ENCODE peak calls at places on chromosome 22, in four cellular contexts. I is tibial artery, A is GM23338, K is endothelial cell. P is an unnamed sample.

GRCh38 chr22:20751185-20751851 is 22.6 kb upstream of the SERPIND1 start:
- DNase-seq in I (no peak), A (peak), K (peak), P (no peak)

GRCh38 chr22:31122532-31123291 is at the start of gene INPP5J:
- DNase-seq in I (peak), A (peak), K (no peak), P (no peak)

GRCh38 chr22:36764641-36765040 is 11.3 kb downstream of the IFT27 start:
- DNase-seq in A (no peak), I (peak), K (no peak), P (no peak)

GRCh38 chr22:33014621-33015020 is 43.6 kb downstream of the SYN3 start:
- DNase-seq in A (no peak), K (no peak), I (no peak), P (no peak)

GRCh38 chr22:49999901-50000586 is 12.5 kb downstream of the IL17REL start:
- DNase-seq in A (peak), K (no peak), I (peak), P (no peak)

GRCh38 chr22:42915980-42916765 is 59.1 kb upstream of the ARFGAP3 start:
- DNase-seq in I (no peak), K (no peak), A (peak), P (no peak)

GRCh38 chr22:19612866-19613572 is 88.8 kb upstream of the CLDN5 start:
- DNase-seq in A (no peak), K (no peak), I (no peak), P (no peak)

GRCh38 chr22:19628038-19628776 is 86.1 kb upstream of the SEPTIN5 start:
- DNase-seq in A (no peak), K (no peak), I (no peak), P (no peak)

GRCh38 chr22:29722151-29722550 is 2.3 kb downstream of the CABP7 start:
- DNase-seq in K (no peak), I (no peak), A (no peak), P (no peak)

GRCh38 chr22:37686002-37686982 is at the start of gene NOL12:
- DNase-seq in K (peak), A (peak), I (peak), P (peak)

GRCh38 chr22:41364955-41365354 is 16.8 kb upstream of the TEF start:
- DNase-seq in K (no peak), I (no peak), A (no peak), P (no peak)

GRCh38 chr22:23054531-23055257 is 15.6 kb upstream of the GNAZ start:
- DNase-seq in I (peak), K (no peak), A (no peak), P (no peak)

GRCh38 chr22:35631597-35631996 is 14.5 kb upstream of the MB start:
- DNase-seq in I (peak), K (peak), A (peak), P (no peak)

GRCh38 chr22:42905702-42906183 is 48.7 kb upstream of the ARFGAP3 start:
- DNase-seq in A (no peak), I (peak), K (no peak), P (no peak)